ENCODE peak calls at places on chromosome 22, in seven cellular contexts. B is dorsolateral prefrontal cortex, O is AG04449, P is fibroblast of lung, A is body of pancreas, S is HL-60, L is pancreas. X is an unnamed sample.

GRCh38 chr22:21865041-21865440 is 2.4 kb downstream of the MAPK1 start:
- DNase-seq in B (no peak), O (peak; percentile 53), P (peak; percentile 88), A (peak; percentile 42), S (peak; percentile 32), L (no peak), X (no peak)

GRCh38 chr22:48783821-48784266 is 1043.8 kb downstream of the BRD1 start:
- DNase-seq in B (no peak), O (no peak), P (no peak), A (no peak), S (no peak), L (no peak), X (no peak)

GRCh38 chr22:48709976-48710375 is 1117.7 kb downstream of the BRD1 start:
- DNase-seq in B (no peak), O (no peak), P (no peak), A (no peak), S (no peak), L (no peak), X (no peak)

GRCh38 chr22:46407748-46408147 is 72.2 kb downstream of the TRMU start:
- DNase-seq in B (no peak), O (no peak), P (no peak), A (no peak), S (no peak), L (no peak), X (no peak)

GRCh38 chr22:50677493-50678217 is 5.0 kb downstream of the SHANK3 start:
- DNase-seq in B (peak; percentile 28), O (no peak), P (no peak), A (no peak), S (no peak), L (no peak), X (no peak)

GRCh38 chr22:29269731-29270474 is 1.8 kb downstream of the EWSR1 start:
- DNase-seq in B (no peak), O (no peak), P (peak; percentile 20), A (peak; percentile 49), S (peak; percentile 30), L (no peak), X (no peak)

GRCh38 chr22:45738206-45738605 is 66.6 kb downstream of the ATXN10 start:
- DNase-seq in B (no peak), O (no peak), P (no peak), A (no peak), S (no peak), L (no peak), X (no peak)

GRCh38 chr22:48945621-48946458 is 881.8 kb downstream of the BRD1 start:
- DNase-seq in B (no peak), O (no peak), P (no peak), A (no peak), S (no peak), L (no peak), X (no peak)

GRCh38 chr22:30609260-30610185 is 2.5 kb downstream of the TCN2 start:
- DNase-seq in B (no peak), O (peak; percentile 28), P (peak; percentile 78), A (peak; percentile 15), S (peak; percentile 71), L (no peak), X (no peak)

GRCh38 chr22:35685731-35686130 is 31.9 kb upstream of the APOL5 start:
- DNase-seq in B (no peak), O (no peak), P (peak; percentile 49), A (no peak), S (no peak), L (no peak), X (no peak)

GRCh38 chr22:48889887-48890692 is 937.6 kb downstream of the BRD1 start:
- DNase-seq in B (no peak), O (no peak), P (no peak), A (no peak), S (no peak), L (no peak), X (no peak)

GRCh38 chr22:24051568-24051967 is 40.5 kb downstream of the CABIN1 start:
- DNase-seq in B (no peak), O (no peak), P (no peak), A (no peak), S (no peak), L (no peak), X (no peak)

GRCh38 chr22:23751441-23751996 is 607 bp upstream of the ZNF70 start:
- DNase-seq in B (no peak), O (no peak), P (no peak), A (peak; percentile 53), S (no peak), L (peak; percentile 62), X (no peak)

GRCh38 chr22:46800102-46800857 is 37.8 kb downstream of the TBC1D22A start:
- DNase-seq in B (no peak), O (no peak), P (no peak), A (no peak), S (no peak), L (no peak), X (no peak)

DNA sequence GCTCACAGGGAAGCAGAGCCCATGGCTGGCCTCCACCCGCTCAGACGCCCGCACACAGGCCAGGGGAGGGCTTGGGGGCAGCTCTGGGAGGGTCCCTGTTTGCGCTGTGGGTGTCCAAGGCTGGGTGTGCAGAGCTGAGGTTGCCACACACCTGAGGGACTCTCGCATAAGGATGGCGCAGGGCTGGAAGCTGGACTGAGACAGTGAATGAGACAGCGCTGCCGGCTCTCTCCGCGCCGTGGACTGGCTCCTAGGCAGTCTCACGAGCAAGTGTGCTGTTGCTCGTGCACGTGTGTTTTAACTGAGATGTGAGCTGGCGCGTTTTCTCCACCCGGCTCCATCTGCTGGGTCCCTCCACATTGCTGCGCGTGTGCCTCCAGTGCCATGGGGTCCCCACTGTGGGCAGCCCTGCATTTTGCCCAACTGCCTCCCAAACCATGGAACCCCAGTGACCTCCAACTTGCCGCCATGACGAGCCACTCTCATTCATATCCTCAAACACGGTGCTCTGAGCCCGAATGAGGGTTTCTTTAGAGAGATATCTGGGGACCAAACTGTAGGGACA is 4.2 kb upstream of the BID start:
- DNase-seq in B (no peak), O (no peak), P (no peak), A (no peak), S (no peak), L (no peak), X (no peak)
- H3K4me3 ChIP-seq in B (no peak overlapping the region), O (no peak overlapping the region), P (no peak overlapping the region), A (no peak overlapping the region), S (peak overlapping the region; percentile 38), L (no peak overlapping the region), X (no peak overlapping the region)

GRCh38 chr22:19943665-19944026 is 2.0 kb upstream of the TXNRD2 start:
- DNase-seq in B (no peak), O (no peak), P (peak; percentile 89), A (peak; percentile 34), S (peak; percentile 69), L (no peak), X (no peak)
- TF ChIP-seq CTCF in B (no peak), O (peak; percentile 27), P (no peak), A (no peak), S (no peak), L (no peak), X (peak; percentile 11)

GRCh38 chr22:38226853-38227649 is 25.3 kb downstream of the MAFF start:
- DNase-seq in B (no peak), O (no peak), P (no peak), A (no peak), S (no peak), L (no peak), X (no peak)
- H3K4me3 ChIP-seq in B (no peak overlapping the region), O (no peak overlapping the region), P (no peak overlapping the region), A (no peak overlapping the region), S (no peak overlapping the region), L (no peak overlapping the region), X (no peak overlapping the region)

GRCh38 chr22:41532908-41533825 is 11.1 kb downstream of the POLR3H start:
- DNase-seq in B (peak; percentile 83), O (no peak), P (peak; percentile 30), A (peak; percentile 83), S (peak; percentile 65), L (peak; percentile 84), X (no peak)

GRCh38 chr22:41537203-41537602 is 7.1 kb downstream of the POLR3H start:
- DNase-seq in B (no peak), O (no peak), P (no peak), A (no peak), S (no peak), L (no peak), X (no peak)

GRCh38 chr22:41534219-41534618 is 10.1 kb downstream of the POLR3H start:
- DNase-seq in B (no peak), O (no peak), P (no peak), A (no peak), S (no peak), L (no peak), X (no peak)

GRCh38 chr22:41531736-41532477 is 12.4 kb downstream of the POLR3H start:
- DNase-seq in B (no peak), O (no peak), P (no peak), A (no peak), S (no peak), L (peak; percentile 30), X (no peak)

DNA sequence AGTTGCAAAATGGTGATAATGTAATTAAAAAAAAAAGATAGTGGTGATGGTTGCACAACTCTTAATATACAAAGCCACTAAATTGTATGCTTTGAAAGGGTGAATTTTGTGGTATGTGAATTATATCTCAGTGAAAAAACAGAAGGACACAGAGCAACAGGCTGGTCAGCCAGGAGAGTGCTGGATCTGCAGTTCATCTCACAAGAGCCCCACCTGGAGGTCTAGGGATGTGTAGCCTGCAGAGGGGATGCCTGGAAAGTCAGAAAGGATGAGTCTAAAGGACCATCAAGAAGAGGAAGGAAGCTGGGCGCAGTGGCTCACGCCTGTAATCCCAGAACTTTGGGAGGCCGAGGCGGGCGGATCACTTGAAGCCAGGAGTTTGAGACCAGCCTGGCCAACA is 9.0 kb downstream of the POLR3H start:
- DNase-seq in B (no peak), O (no peak), P (no peak), A (no peak), S (no peak), L (no peak), X (no peak)
- TF ChIP-seq CTCF in B (no peak), O (peak; percentile 40), P (peak; percentile 34), A (no peak), S (no peak), L (no peak), X (no peak)

GRCh38 chr22:43861529-43861928 is 784 bp downstream of the SULT4A1 start:
- DNase-seq in B (peak; percentile 59), O (no peak), P (peak; percentile 21), A (no peak), S (no peak), L (no peak), X (no peak)
- H3K4me3 ChIP-seq in B (peak overlapping the region; percentile 43), O (peak overlapping the region; percentile 1), P (peak overlapping the region; percentile 10), A (no peak overlapping the region), S (no peak overlapping the region), L (no peak overlapping the region), X (no peak overlapping the region)

GRCh38 chr22:27124336-27125023 is 467.1 kb downstream of the MIAT start:
- DNase-seq in B (peak; percentile 51), O (no peak), P (peak; percentile 48), A (no peak), S (peak; percentile 74), L (no peak), X (no peak)
- TF ChIP-seq CTCF in B (no peak), O (no peak), P (no peak), A (no peak), S (no peak), L (no peak), X (no peak)

X was measured in LNCaP clone FGC.